ENCODE peak calls at places on chromosomes 6 and 20, in seven cellular contexts. H is trophoblast cell, N is IMR-90, M is mesendoderm, Z is mesenchymal stem cell, W is neuronal stem cell, Q is H1. I is an unnamed sample.

GRCh38 chr6:2877057-2877882 is 25.8 kb downstream of the SERPINB9 start:
- DNase-seq in H (peak), N (peak), M (peak), Z (peak), W (no peak), Q (no peak), I (no peak)

GRCh38 chr6:113734886-113735481 is 122.2 kb upstream of the MARCKS start:
- DNase-seq in H (no peak), N (peak), M (no peak), Z (peak), W (no peak), Q (peak), I (no peak)

GRCh38 chr6:39914239-39914638 is 20.0 kb downstream of the MOCS1 start:
- DNase-seq in H (no peak), N (no peak), M (no peak), Z (no peak), W (no peak), Q (no peak), I (no peak)

GRCh38 chr6:98875375-98875774 is 41.0 kb downstream of the POU3F2 start:
- DNase-seq in H (no peak), N (no peak), M (no peak), Z (no peak), W (no peak), Q (no peak), I (no peak)

GRCh38 chr6:152233547-152234320 is 403.4 kb downstream of the SYNE1 start:
- DNase-seq in H (no peak), N (no peak), M (no peak), Z (peak), W (no peak), Q (no peak), I (no peak)

GRCh38 chr20:2535711-2536561 is 437 bp upstream of the TMC2 start:
- DNase-seq in H (no peak), N (no peak), M (peak), Z (no peak), W (no peak), Q (no peak), I (no peak)

GRCh38 chr20:3447321-3447720 is 23.5 kb upstream of the ATRN start:
- DNase-seq in H (no peak), N (no peak), M (no peak), Z (no peak), W (no peak), Q (no peak), I (no peak)

GRCh38 chr6:40249935-40250334 is 315.7 kb upstream of the MOCS1 start:
- DNase-seq in H (no peak), N (no peak), M (no peak), Z (no peak), W (no peak), Q (no peak), I (no peak)

GRCh38 chr20:56069016-56069415 is 63.7 kb upstream of the CBLN4 start:
- DNase-seq in H (no peak), N (no peak), M (no peak), Z (no peak), W (no peak), Q (no peak), I (no peak)

GRCh38 chr6:18327621-18328548 is 59.3 kb upstream of the RNF144B start:
- DNase-seq in H (no peak), N (no peak), M (peak), Z (no peak), W (no peak), Q (peak), I (peak)

GRCh38 chr6:14732845-14733757 is 512.8 kb upstream of the JARID2 start:
- DNase-seq in H (peak), N (peak), M (peak), Z (peak), W (no peak), Q (no peak), I (peak)

GRCh38 chr20:50578061-50578777 is 68.0 kb downstream of the PTPN1 start:
- DNase-seq in H (no peak), N (no peak), M (no peak), Z (no peak), W (no peak), Q (no peak), I (no peak)

GRCh38 chr20:46814366-46815232 is 80.0 kb upstream of the EYA2 start:
- DNase-seq in H (peak), N (peak), M (peak), Z (peak), W (peak), Q (no peak), I (peak)

GRCh38 chr20:7924692-7925091 is 15.6 kb downstream of the HAO1 start:
- DNase-seq in H (peak), N (peak), M (peak), Z (peak), W (no peak), Q (no peak), I (no peak)

GRCh38 chr6:23319560-23319959 is 750.2 kb downstream of the HDGFL1 start:
- DNase-seq in H (no peak), N (no peak), M (no peak), Z (no peak), W (no peak), Q (no peak), I (no peak)

GRCh38 chr6:81752084-81752968 is at the start of gene TENT5A:
- DNase-seq in H (peak), N (peak), M (peak), Z (peak), W (peak), Q (peak), I (peak)

GRCh38 chr6:3364391-3364790 is 92.5 kb downstream of the SLC22A23 start:
- DNase-seq in H (no peak), N (no peak), M (peak), Z (no peak), W (no peak), Q (no peak), I (no peak)

GRCh38 chr6:168070804-168071203 is 8.2 kb downstream of the FRMD1 start:
- DNase-seq in H (no peak), N (no peak), M (no peak), Z (no peak), W (no peak), Q (no peak), I (no peak)

GRCh38 chr6:99467509-99468106 is 42.5 kb upstream of the PNISR start:
- DNase-seq in H (no peak), N (peak), M (no peak), Z (peak), W (peak), Q (no peak), I (no peak)

GRCh38 chr6:2633763-2634150 is 117.0 kb downstream of the MYLK4 start:
- DNase-seq in H (no peak), N (no peak), M (peak), Z (no peak), W (no peak), Q (no peak), I (no peak)

GRCh38 chr6:1636971-1637871 is 27.5 kb downstream of the FOXC1 start:
- DNase-seq in H (no peak), N (peak), M (no peak), Z (no peak), W (no peak), Q (no peak), I (no peak)

GRCh38 chr6:18473765-18474164 is 86.6 kb downstream of the RNF144B start:
- DNase-seq in H (no peak), N (no peak), M (no peak), Z (no peak), W (no peak), Q (no peak), I (no peak)

GRCh38 chr20:26209171-26209941 is 512.7 kb upstream of the ZNF337 start:
- DNase-seq in H (no peak), N (peak), M (peak), Z (no peak), W (peak), Q (peak), I (peak)

GRCh38 chr6:151916680-151917164 is 109.2 kb downstream of the ESR1 start:
- DNase-seq in H (peak), N (no peak), M (no peak), Z (peak), W (no peak), Q (no peak), I (no peak)

GRCh38 chr6:107786709-107787588 is 37.2 kb downstream of the SCML4 start:
- DNase-seq in H (no peak), N (no peak), M (no peak), Z (no peak), W (no peak), Q (peak), I (no peak)

GRCh38 chr6:52399511-52400315 is 20.4 kb upstream of the EFHC1 start:
- DNase-seq in H (no peak), N (peak), M (peak), Z (peak), W (peak), Q (no peak), I (peak)

GRCh38 chr6:132461958-132462357 is 51.0 kb downstream of the STX7 start:
- DNase-seq in H (no peak), N (no peak), M (no peak), Z (no peak), W (no peak), Q (no peak), I (no peak)

GRCh38 chr6:31663961-31664789 is 622 bp downstream of the GPANK1 start:
- DNase-seq in H (peak), N (peak), M (peak), Z (peak), W (no peak), Q (no peak), I (no peak)

GRCh38 chr20:55153321-55153720 is 677.9 kb downstream of the DOK5 start:
- DNase-seq in H (no peak), N (no peak), M (no peak), Z (no peak), W (no peak), Q (no peak), I (no peak)

GRCh38 chr6:130852844-130853554 is 25.8 kb downstream of the SMLR1 start:
- DNase-seq in H (no peak), N (no peak), M (no peak), Z (no peak), W (no peak), Q (no peak), I (no peak)

GRCh38 chr20:8855315-8855714 is 213.6 kb upstream of the PLCB4 start:
- DNase-seq in H (no peak), N (peak), M (no peak), Z (no peak), W (no peak), Q (no peak), I (no peak)

GRCh38 chr20:32024683-32025295 is 14.6 kb downstream of the CCM2L start:
- DNase-seq in H (no peak), N (no peak), M (no peak), Z (no peak), W (no peak), Q (no peak), I (no peak)

GRCh38 chr6:35522660-35523658 is 10.3 kb upstream of the TULP1 start:
- DNase-seq in H (peak), N (peak), M (peak), Z (peak), W (peak), Q (peak), I (peak)

GRCh38 chr6:168695701-168696100 is 254.7 kb downstream of the SMOC2 start:
- DNase-seq in H (no peak), N (no peak), M (peak), Z (no peak), W (no peak), Q (peak), I (peak)

GRCh38 chr20:52975024-52975732 is 3.0 kb downstream of the TSHZ2 start:
- DNase-seq in H (no peak), N (no peak), M (no peak), Z (peak), W (no peak), Q (no peak), I (no peak)

GRCh38 chr6:90468080-90468479 is 118.8 kb downstream of the MAP3K7 start:
- DNase-seq in H (no peak), N (peak), M (peak), Z (peak), W (no peak), Q (no peak), I (no peak)

GRCh38 chr6:90468859-90469258 is 118.0 kb downstream of the MAP3K7 start:
- DNase-seq in H (no peak), N (no peak), M (no peak), Z (no peak), W (no peak), Q (no peak), I (no peak)

GRCh38 chr6:90471297-90471696 is 115.6 kb downstream of the MAP3K7 start:
- DNase-seq in H (no peak), N (no peak), M (no peak), Z (no peak), W (no peak), Q (no peak), I (no peak)

GRCh38 chr6:90467546-90467945 is 119.3 kb downstream of the MAP3K7 start:
- DNase-seq in H (no peak), N (no peak), M (no peak), Z (no peak), W (no peak), Q (no peak), I (no peak)

DNA sequence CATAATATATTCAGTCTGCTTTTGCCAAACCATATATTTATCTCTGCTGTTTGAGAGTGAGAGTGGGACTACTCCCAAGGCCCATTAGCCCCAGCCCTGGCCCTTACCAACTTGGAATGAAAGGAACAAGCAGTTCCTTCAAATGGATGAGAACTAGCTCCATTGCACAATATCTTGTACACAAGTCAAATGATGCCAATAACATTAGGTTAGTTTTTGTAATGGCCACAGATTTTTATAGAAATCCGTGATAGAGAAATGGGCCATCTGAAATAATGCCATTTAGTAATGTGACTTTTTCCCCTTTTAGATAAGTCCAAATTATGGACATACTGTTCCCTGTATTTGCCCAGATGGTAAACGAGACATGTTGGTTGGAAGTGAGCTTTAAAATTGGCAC is 117.0 kb downstream of the MAP3K7 start:
- DNase-seq in H (no peak), N (no peak), M (no peak), Z (no peak), W (no peak), Q (no peak), I (no peak)
- H3K27ac ChIP-seq in H (no peak), N (no peak), M (no peak), Z (no peak), W (no peak), Q (no peak), I (no peak)

GRCh38 chr6:76453270-76453669 is 380.8 kb upstream of the IMPG1 start:
- DNase-seq in H (no peak), N (no peak), M (no peak), Z (no peak), W (no peak), Q (no peak), I (no peak)
- H3K18ac ChIP-seq in H (no peak), N (no peak), M (no peak), Z (no peak), W (no peak), Q (no peak), I (no peak)

GRCh38 chr20:61460261-61461047 is 208.4 kb downstream of the CDH4 start:
- DNase-seq in H (no peak), N (no peak), M (no peak), Z (no peak), W (no peak), Q (no peak), I (no peak)

GRCh38 chr20:61459266-61459665 is 207.2 kb downstream of the CDH4 start:
- DNase-seq in H (no peak), N (no peak), M (no peak), Z (no peak), W (no peak), Q (no peak), I (no peak)

GRCh38 chr20:61459705-61460104 is 207.6 kb downstream of the CDH4 start:
- DNase-seq in H (no peak), N (no peak), M (no peak), Z (no peak), W (no peak), Q (no peak), I (no peak)

GRCh38 chr20:61464634-61465033 is 212.6 kb downstream of the CDH4 start:
- DNase-seq in H (no peak), N (no peak), M (no peak), Z (no peak), W (no peak), Q (no peak), I (no peak)

GRCh38 chr20:61461459-61461858 is 209.4 kb downstream of the CDH4 start:
- DNase-seq in H (no peak), N (no peak), M (no peak), Z (no peak), W (no peak), Q (no peak), I (no peak)
- H3K27ac ChIP-seq in H (no peak), N (no peak), M (no peak), Z (no peak), W (peak), Q (no peak), I (no peak)

GRCh38 chr20:41364967-41365765 is 1.5 kb downstream of the EMILIN3 start:
- DNase-seq in H (no peak), N (no peak), M (no peak), Z (no peak), W (no peak), Q (no peak), I (no peak)
- H3K18ac ChIP-seq in H (no peak), N (no peak), M (no peak), Z (no peak), W (peak), Q (no peak), I (no peak)

GRCh38 chr6:4371207-4371921 is 236.0 kb upstream of the ECI2 start:
- DNase-seq in H (peak), N (peak), M (no peak), Z (peak), W (no peak), Q (no peak), I (no peak)
- H3K27ac ChIP-seq in H (no peak), N (peak), M (no peak), Z (no peak), W (no peak), Q (no peak), I (no peak)

GRCh38 chr20:11881453-11881852 is 36.2 kb upstream of the BTBD3 start:
- DNase-seq in H (no peak), N (peak), M (no peak), Z (peak), W (no peak), Q (no peak), I (no peak)
- H3K18ac ChIP-seq in H (no peak), N (no peak), M (no peak), Z (no peak), W (no peak), Q (no peak), I (no peak)

GRCh38 chr20:14922503-14923267 is 585.3 kb upstream of the FLRT3 start:
- DNase-seq in H (no peak), N (no peak), M (no peak), Z (no peak), W (no peak), Q (no peak), I (no peak)
- H3K27ac ChIP-seq in H (peak), N (no peak), M (no peak), Z (no peak), W (no peak), Q (no peak), I (no peak)

GRCh38 chr20:62980380-62980960 is 26.3 kb downstream of the BHLHE23 start:
- DNase-seq in H (no peak), N (no peak), M (no peak), Z (no peak), W (no peak), Q (no peak), I (no peak)
- H3K18ac ChIP-seq in H (no peak), N (no peak), M (no peak), Z (no peak), W (peak), Q (no peak), I (no peak)

GRCh38 chr20:44187763-44188709 is 1.0 kb upstream of the JPH2 start:
- DNase-seq in H (no peak), N (peak), M (no peak), Z (peak), W (no peak), Q (peak), I (no peak)
- H3K27ac ChIP-seq in H (peak), N (peak), M (peak), Z (peak), W (no peak), Q (no peak), I (no peak)